ENCODE peak calls at places on chromosomes 6 and 20, in six cellular contexts. T, N, I, V, Y and J are unnamed samples. For H3K9me3, the result is how much of the 10 kb centered on the place peaks cover.

GRCh38 chr20:44918761-44919160 is 8.9 kb downstream of the PABPC1L start:
- DNase-seq in T (no peak), N (no peak), I (no peak), V (no peak), Y (no peak), J (no peak)

GRCh38 chr20:46568570-46569129 is 18.2 kb upstream of the OCSTAMP start:
- DNase-seq in T (peak), N (peak), I (no peak), V (no peak), Y (no peak), J (no peak)

GRCh38 chr6:145151624-145152023 is 583.7 kb downstream of the EPM2A start:
- DNase-seq in T (no peak), N (no peak), I (no peak), V (no peak), Y (no peak), J (no peak)

GRCh38 chr20:64101731-64102621 is 5.4 kb downstream of the NPBWR2 start:
- DNase-seq in T (no peak), N (peak), I (no peak), V (no peak), Y (peak), J (peak)

GRCh38 chr20:62335532-62335931 is 31.6 kb downstream of the LAMA5 start:
- DNase-seq in T (no peak), N (no peak), I (no peak), V (no peak), Y (no peak), J (no peak)

GRCh38 chr20:17568972-17569471 is 853 bp upstream of the DSTN start:
- DNase-seq in T (peak), N (peak), I (peak), V (no peak), Y (no peak), J (peak)

GRCh38 chr20:9460518-9460917 is 53.9 kb upstream of the LAMP5 start:
- DNase-seq in T (no peak), N (no peak), I (no peak), V (no peak), Y (no peak), J (no peak)

GRCh38 chr20:38209054-38209675 is 44.1 kb upstream of the TGM2 start:
- DNase-seq in T (no peak), N (no peak), I (no peak), V (no peak), Y (no peak), J (no peak)

GRCh38 chr6:24775520-24776058 is 852 bp downstream of the GMNN start:
- DNase-seq in T (no peak), N (no peak), I (no peak), V (no peak), Y (no peak), J (no peak)

GRCh38 chr6:170004585-170005210 is 253.3 kb downstream of the ERMARD start:
- DNase-seq in T (no peak), N (no peak), I (no peak), V (no peak), Y (no peak), J (no peak)
- H3K9me3 ChIP-seq in T (under half), N (under half), I (under half), V (under half), Y (under half), J (under half)

GRCh38 chr6:22184371-22184770 is 112.5 kb downstream of the PRL start:
- DNase-seq in T (no peak), N (no peak), I (no peak), V (no peak), Y (no peak), J (no peak)
- H3K9me3 ChIP-seq in T (under half), N (under half), I (under half), V (under half), Y (under half), J (under half)

GRCh38 chr20:60727425-60727824 is 524.6 kb upstream of the CDH4 start:
- DNase-seq in T (no peak), N (no peak), I (no peak), V (no peak), Y (no peak), J (no peak)

GRCh38 chr20:60728705-60729104 is 523.4 kb upstream of the CDH4 start:
- DNase-seq in T (no peak), N (no peak), I (no peak), V (no peak), Y (no peak), J (no peak)

GRCh38 chr20:60725311-60725906 is 526.7 kb upstream of the CDH4 start:
- DNase-seq in T (no peak), N (no peak), I (no peak), V (no peak), Y (no peak), J (no peak)

DNA sequence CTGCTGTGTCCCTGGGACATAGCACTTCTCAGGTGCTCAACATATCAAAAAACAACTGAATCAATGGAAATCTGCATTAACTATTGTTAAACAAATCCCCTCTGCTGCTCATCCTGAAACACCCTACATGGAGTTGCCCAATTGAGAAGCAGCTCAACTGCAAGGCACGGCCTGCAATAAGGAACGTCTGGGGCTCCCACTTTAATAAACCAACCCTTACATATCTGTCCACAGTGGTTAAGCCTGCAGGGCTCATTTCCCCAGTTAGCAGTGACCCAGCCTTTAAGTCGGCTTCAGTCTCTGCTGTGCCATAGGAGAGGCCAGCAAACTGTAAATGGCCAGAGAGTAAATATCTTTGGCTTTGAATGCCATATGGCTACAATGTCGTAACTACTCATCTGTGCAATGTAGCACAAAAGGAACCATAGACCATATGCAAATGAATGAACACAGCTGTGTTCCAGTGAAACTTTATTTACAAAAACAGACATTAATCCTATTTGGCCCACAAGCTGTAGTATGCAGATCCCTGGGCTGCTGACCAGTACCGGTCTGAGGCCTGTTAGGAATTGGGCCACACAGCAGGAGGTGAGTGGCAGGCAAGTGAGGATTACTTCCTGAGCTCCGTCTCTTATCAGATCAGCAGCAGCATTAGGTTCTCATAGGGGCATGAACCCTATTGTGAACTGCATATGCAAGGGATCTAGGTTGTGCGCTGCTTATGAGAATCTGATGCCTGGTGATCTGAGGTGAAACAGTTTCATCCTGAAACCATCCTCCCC is 522.8 kb upstream of the CDH4 start:
- DNase-seq in T (no peak), N (no peak), I (no peak), V (no peak), Y (no peak), J (no peak)
- H3K9me3 ChIP-seq in T (under half), N (under half), I (under half), V (under half), Y (under half), J (under half)

GRCh38 chr20:93641-94040 is 6.2 kb downstream of the DEFB125 start:
- DNase-seq in T (no peak), N (no peak), I (no peak), V (no peak), Y (no peak), J (no peak)

GRCh38 chr20:87372-87771 is at the start of gene DEFB125:
- DNase-seq in T (no peak), N (no peak), I (no peak), V (no peak), Y (no peak), J (no peak)

GRCh38 chr20:95215-95614 is 7.7 kb downstream of the DEFB125 start:
- DNase-seq in T (no peak), N (no peak), I (no peak), V (no peak), Y (no peak), J (no peak)

GRCh38 chr20:90651-91050 is 3.2 kb downstream of the DEFB125 start:
- DNase-seq in T (no peak), N (no peak), I (no peak), V (no peak), Y (no peak), J (no peak)
- H3K9me3 ChIP-seq in T (under half), N (under half), I (under half), V (under half), Y (under half), J (under half)

GRCh38 chr6:169936355-169936975 is 185.0 kb downstream of the ERMARD start:
- DNase-seq in T (no peak), N (no peak), I (no peak), V (no peak), Y (no peak), J (no peak)
- H3K9me3 ChIP-seq in T (under half), N (under half), I (under half), V (under half), Y (under half), J (under half)

DNA sequence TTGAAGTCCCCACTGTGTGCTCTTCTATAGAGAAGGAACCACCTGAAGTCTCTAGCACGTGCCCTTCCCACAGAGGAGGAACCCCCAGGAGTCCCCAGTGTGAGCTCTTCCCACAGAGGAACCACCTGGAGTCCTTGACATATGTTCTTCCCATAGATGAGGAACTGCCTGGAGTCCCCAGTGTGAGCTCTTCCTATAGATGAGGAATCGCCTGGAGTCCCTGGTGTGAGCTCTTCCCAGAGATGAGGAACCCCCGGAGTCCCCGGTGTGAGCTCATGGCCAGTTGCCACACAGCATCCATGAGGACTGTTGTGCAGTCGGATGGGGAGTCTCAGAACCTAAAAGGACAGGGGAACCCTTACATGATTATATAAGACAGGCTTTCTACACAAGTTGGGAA is 158.1 kb upstream of the THBS2 start:
- DNase-seq in T (no peak), N (no peak), I (no peak), V (no peak), Y (no peak), J (no peak)
- H3K9me3 ChIP-seq in T (under half), N (under half), I (under half), V (under half), Y (under half), J (under half)